ENCODE peak calls at places on chromosome 15, in four cellular contexts. Z is stomach, R is breast epithelium, S is upper lobe of left lung. N is an unnamed sample.
A peak's percentile ranks its signal among the peaks of the same experiment; 100 is the strongest.

GRCh38 chr15:77603616-77604406 is 28.9 kb downstream of the LINGO1 start:
- DNase-seq in S (no peak), Z (no peak), R (no peak), N (no peak)

GRCh38 chr15:31556494-31557150 is 230.0 kb downstream of the KLF13 start:
- DNase-seq in R (no peak), S (no peak), Z (no peak), N (no peak)

GRCh38 chr15:29825205-29825604 is 2.9 kb upstream of the TJP1 start:
- DNase-seq in R (no peak), Z (no peak), S (no peak), N (no peak)

GRCh38 chr15:62592920-62593319 is 427.8 kb upstream of the C2CD4B start:
- DNase-seq in S (no peak), R (no peak), Z (no peak), N (no peak)

GRCh38 chr15:82174471-82174870 is 88.1 kb downstream of the EFL1 start:
- DNase-seq in Z (no peak), R (no peak), S (no peak), N (no peak)

GRCh38 chr15:66700802-66701421 is 1.1 kb upstream of the SMAD6 start:
- DNase-seq in R (peak; percentile 96), Z (peak; percentile 97), S (peak; percentile 99), N (peak; percentile 96)

GRCh38 chr15:31255732-31256384 is 70.8 kb upstream of the KLF13 start:
- DNase-seq in Z (no peak), S (no peak), R (no peak), N (peak; percentile 28)

GRCh38 chr15:84962975-84963374 is 18.7 kb upstream of the PDE8A start:
- DNase-seq in S (no peak), R (no peak), Z (no peak), N (no peak)

GRCh38 chr15:70608156-70608555 is 155.2 kb downstream of the UACA start:
- DNase-seq in S (no peak), Z (no peak), R (no peak), N (no peak)

GRCh38 chr15:49637857-49638256 is 17.0 kb downstream of the DTWD1 start:
- DNase-seq in Z (no peak), S (no peak), R (no peak), N (no peak)
- TF ChIP-seq POLR2AphosphoS5 in Z (no peak), S (no peak), R (no peak), N (no peak)

DNA sequence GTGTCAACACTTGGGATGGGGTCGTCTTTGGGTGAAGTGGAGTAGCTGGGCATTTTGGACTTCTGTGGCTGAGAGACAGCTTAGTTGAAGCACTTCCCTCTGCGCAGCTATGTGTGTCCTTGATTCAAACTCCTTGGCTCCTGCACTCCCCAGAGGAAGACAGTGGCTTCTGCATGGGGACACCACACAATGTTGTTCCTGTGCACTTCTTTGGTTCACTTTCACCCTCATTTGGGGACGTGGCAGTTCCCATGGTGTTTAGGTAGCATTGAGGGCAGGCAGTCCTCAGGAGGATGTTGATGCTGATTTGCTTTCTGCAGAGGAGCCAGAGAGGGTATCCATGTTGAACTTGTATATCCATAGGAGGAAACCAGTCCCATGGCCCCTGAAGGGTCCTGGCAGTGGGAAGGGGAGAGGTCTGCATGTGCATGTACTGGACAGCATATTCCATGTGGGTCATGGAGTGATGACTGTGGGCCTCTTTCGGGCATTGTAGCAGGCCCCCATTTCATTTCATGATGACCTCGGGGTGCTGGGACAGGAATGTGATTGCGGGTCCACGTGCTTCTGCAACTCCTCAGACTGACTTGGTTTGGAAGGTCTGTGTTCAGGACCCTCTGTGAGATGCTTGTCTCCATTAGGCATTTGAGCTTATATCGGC is 135.4 kb downstream of the SNRPN start:
- DNase-seq in Z (no peak), R (no peak), S (no peak), N (no peak)
- H3K9me3 ChIP-seq in Z (peaks cover 100% of the 10 kb centered on the region), R (peaks cover 91% of the 10 kb centered on the region), S (peaks cover 84% of the 10 kb centered on the region), N (no peaks in the 10 kb centered on the region)

DNA sequence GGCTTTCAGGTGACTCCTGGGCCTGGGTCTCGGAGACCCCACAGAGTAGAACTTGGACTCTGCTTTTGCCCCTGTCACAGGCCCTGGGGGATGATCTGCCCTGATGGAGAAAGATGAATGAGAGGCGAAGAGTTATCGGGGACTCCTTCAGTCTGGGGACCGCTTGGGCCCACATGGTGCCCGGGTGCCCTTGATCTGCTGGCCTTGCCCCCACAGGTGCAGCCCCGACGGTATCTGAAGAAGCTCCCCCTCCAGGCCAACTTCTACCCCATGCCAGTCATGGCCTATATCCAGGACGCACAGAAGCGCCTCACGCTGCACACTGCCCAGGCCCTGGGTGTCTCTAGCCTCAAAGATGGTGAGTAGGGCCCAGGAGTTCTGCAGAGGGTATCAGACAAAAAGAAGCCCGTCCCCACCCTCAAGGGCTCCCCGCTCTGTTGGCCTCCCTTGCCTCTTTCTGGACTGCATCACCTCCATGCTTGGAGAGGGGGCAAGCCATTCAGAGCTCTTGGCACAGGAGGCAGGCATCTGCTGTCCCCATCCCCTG is 10.4 kb downstream of the MAN2A2 start:
- DNase-seq in Z (no peak), S (no peak), R (no peak), N (no peak)
- TF ChIP-seq POLR2AphosphoS5 in Z (no peak), S (no peak), R (no peak), N (no peak)

GRCh38 chr15:25022233-25022632 is 67.4 kb downstream of the SNRPN start:
- DNase-seq in Z (no peak), S (no peak), R (no peak), N (no peak)

GRCh38 chr15:25019434-25019833 is 64.6 kb downstream of the SNRPN start:
- DNase-seq in S (no peak), Z (no peak), R (no peak), N (no peak)
- H3K9me3 ChIP-seq in S (peaks cover 46% of the 10 kb centered on the region), Z (peaks cover 100% of the 10 kb centered on the region), R (peaks cover 30% of the 10 kb centered on the region), N (no peaks in the 10 kb centered on the region)

GRCh38 chr15:92521624-92522008 is 127.9 kb downstream of the ST8SIA2 start:
- DNase-seq in S (no peak), R (peak; percentile 75), Z (peak; percentile 85), N (peak; percentile 86)
- TF ChIP-seq POLR2AphosphoS5 in S (peak; percentile 9), R (no peak), Z (no peak), N (peak; percentile 66)

GRCh38 chr15:74041311-74041756 is 41.0 kb downstream of the GOLGA6A start:
- DNase-seq in Z (no peak), S (no peak), R (no peak), N (no peak)

GRCh38 chr15:74043425-74044266 is 38.7 kb downstream of the GOLGA6A start:
- DNase-seq in S (no peak), R (no peak), Z (no peak), N (no peak)

GRCh38 chr15:74042603-74043424 is 39.5 kb downstream of the GOLGA6A start:
- DNase-seq in Z (no peak), S (no peak), R (no peak), N (no peak)

GRCh38 chr15:74040115-74040850 is 42.1 kb downstream of the GOLGA6A start:
- DNase-seq in Z (no peak), S (no peak), R (no peak), N (no peak)

GRCh38 chr15:74041777-74042435 is 40.4 kb downstream of the GOLGA6A start:
- DNase-seq in S (no peak), Z (no peak), R (no peak), N (no peak)
- H3K9me3 ChIP-seq in S (no peaks in the 10 kb centered on the region), Z (no peaks in the 10 kb centered on the region), R (no peaks in the 10 kb centered on the region), N (no peaks in the 10 kb centered on the region)

GRCh38 chr15:98735304-98735703 is 87.0 kb downstream of the IGF1R start:
- DNase-seq in R (no peak), Z (no peak), S (no peak), N (no peak)

GRCh38 chr15:98737122-98737521 is 88.8 kb downstream of the IGF1R start:
- DNase-seq in S (no peak), Z (no peak), R (no peak), N (no peak)

GRCh38 chr15:98735895-98736617 is 87.7 kb downstream of the IGF1R start:
- DNase-seq in S (no peak), Z (no peak), R (no peak), N (no peak)

GRCh38 chr15:98738689-98739411 is 90.5 kb downstream of the IGF1R start:
- DNase-seq in R (no peak), S (no peak), Z (no peak), N (no peak)

GRCh38 chr15:98737721-98738120 is 89.4 kb downstream of the IGF1R start:
- DNase-seq in R (no peak), Z (no peak), S (no peak), N (no peak)
- TF ChIP-seq POLR2AphosphoS5 in R (no peak), Z (no peak), S (no peak), N (no peak)

GRCh38 chr15:25683911-25684310 is 179.2 kb downstream of the ATP10A start:
- DNase-seq in R (no peak), S (no peak), Z (no peak), N (no peak)
- H3K9me3 ChIP-seq in R (no peaks in the 10 kb centered on the region), S (no peaks in the 10 kb centered on the region), Z (no peaks in the 10 kb centered on the region), N (no peaks in the 10 kb centered on the region)

GRCh38 chr15:39153718-39154117 is 427.2 kb upstream of the THBS1 start:
- DNase-seq in S (no peak), Z (no peak), R (no peak), N (peak; percentile 24)
- TF ChIP-seq POLR2AphosphoS5 in S (no peak), Z (no peak), R (no peak), N (peak; percentile 18)

GRCh38 chr15:58026051-58026450 is 39.5 kb downstream of the ALDH1A2 start:
- DNase-seq in S (no peak), R (no peak), Z (no peak), N (no peak)
- H3K9me3 ChIP-seq in S (peaks cover 34% of the 10 kb centered on the region), R (peaks cover 29% of the 10 kb centered on the region), Z (peaks cover 47% of the 10 kb centered on the region), N (no peaks in the 10 kb centered on the region)